ENCODE peak calls at places on chromosome 17, in five cellular contexts. Z, L, E, Y and K are unnamed samples.

GRCh38 chr17:44334315-44335181 is 9.9 kb upstream of the SLC25A39 start:
- DNase-seq in Z (no peak), L (no peak), E (no peak), Y (no peak), K (no peak)

GRCh38 chr17:38469875-38470274 is 41.6 kb downstream of the ARHGAP23 start:
- DNase-seq in E (no peak), Y (no peak), L (no peak), Z (no peak), K (no peak)

GRCh38 chr17:17606416-17607000 is 15.0 kb upstream of the PEMT start:
- DNase-seq in L (no peak), Y (no peak), E (no peak), Z (no peak), K (no peak)

GRCh38 chr17:33220031-33220430 is 73.1 kb downstream of the ASIC2 start:
- DNase-seq in Y (no peak), L (no peak), Z (no peak), E (no peak), K (no peak)

GRCh38 chr17:39963826-39964225 is 1.0 kb downstream of the GSDMA start:
- DNase-seq in L (no peak), Z (no peak), Y (no peak), E (no peak), K (peak)

GRCh38 chr17:58331815-58332719 is 3.5 kb upstream of the TSPOAP1 start:
- DNase-seq in Y (no peak), E (peak), L (no peak), Z (no peak), K (no peak)

GRCh38 chr17:62064791-62065563 is at the start of gene MED13:
- DNase-seq in L (peak), Y (no peak), Z (peak), E (peak), K (peak)

GRCh38 chr17:57832711-57833596 is 16.9 kb downstream of the MRPS23 start:
- DNase-seq in L (peak), Z (peak), Y (no peak), E (peak), K (peak)

GRCh38 chr17:11279776-11280344 is 38.8 kb downstream of the SHISA6 start:
- DNase-seq in L (no peak), Y (no peak), Z (no peak), E (no peak), K (no peak)

GRCh38 chr17:79630821-79631639 is 20.2 kb upstream of the RBFOX3 start:
- DNase-seq in Y (no peak), Z (peak), L (no peak), E (peak), K (no peak)

GRCh38 chr17:80720624-80721577 is 176.3 kb downstream of the RPTOR start:
- DNase-seq in E (no peak), Y (no peak), L (peak), Z (no peak), K (peak)